ENCODE peak calls at places on chromosomes 7 and 10, in four cellular contexts. One of them, this sample, is unnamed.

GRCh38 chr7:87225696-87226095 is 6.2 kb upstream of the TMEM243 start:
- DNase-seq in breast epithelium: no peak
- DNase-seq in neural progenitor cell: no peak
- DNase-seq in PC-3: peak; percentile 71
- DNase-seq in this sample: peak; percentile 66

GRCh38 chr10:128540806-128541739 is 414.9 kb upstream of the MKI67 start:
- DNase-seq in breast epithelium: no peak
- DNase-seq in neural progenitor cell: peak; percentile 63
- DNase-seq in PC-3: no peak
- DNase-seq in this sample: no peak

GRCh38 chr7:48250441-48250951 is 79.2 kb downstream of the ABCA13 start:
- DNase-seq in breast epithelium: no peak
- DNase-seq in neural progenitor cell: peak; percentile 7
- DNase-seq in PC-3: peak; percentile 93
- DNase-seq in this sample: no peak

GRCh38 chr7:143012409-143012808 is 14.5 kb downstream of the OR9A2 start:
- DNase-seq in breast epithelium: no peak
- DNase-seq in neural progenitor cell: no peak
- DNase-seq in PC-3: no peak
- DNase-seq in this sample: no peak

GRCh38 chr10:23075672-23076071 is 19.7 kb upstream of the MSRB2 start:
- DNase-seq in breast epithelium: no peak
- DNase-seq in neural progenitor cell: no peak
- DNase-seq in PC-3: no peak
- DNase-seq in this sample: no peak

GRCh38 chr10:71475243-71475871 is 78.6 kb downstream of the CDH23 start:
- DNase-seq in breast epithelium: no peak
- DNase-seq in neural progenitor cell: peak; percentile 53
- DNase-seq in PC-3: no peak
- DNase-seq in this sample: no peak

GRCh38 chr10:59872892-59873463 is 33.4 kb downstream of the CCDC6 start:
- DNase-seq in breast epithelium: peak; percentile 91
- DNase-seq in neural progenitor cell: no peak
- DNase-seq in PC-3: no peak
- DNase-seq in this sample: peak; percentile 76

GRCh38 chr7:30923009-30923773 is 11.5 kb downstream of the AQP1 start:
- DNase-seq in breast epithelium: peak; percentile 9
- DNase-seq in neural progenitor cell: no peak
- DNase-seq in PC-3: no peak
- DNase-seq in this sample: no peak

GRCh38 chr10:65548046-65548445 is 1377.8 kb upstream of the LRRTM3 start:
- DNase-seq in breast epithelium: no peak
- DNase-seq in neural progenitor cell: no peak
- DNase-seq in PC-3: no peak
- DNase-seq in this sample: no peak

GRCh38 chr10:49056356-49056755 is 59.0 kb downstream of the VSTM4 start:
- DNase-seq in breast epithelium: no peak
- DNase-seq in neural progenitor cell: no peak
- DNase-seq in PC-3: peak; percentile 18
- DNase-seq in this sample: no peak

GRCh38 chr7:92823042-92823441 is 13.3 kb downstream of the CDK6 start:
- DNase-seq in breast epithelium: no peak
- DNase-seq in neural progenitor cell: no peak
- DNase-seq in PC-3: no peak
- DNase-seq in this sample: no peak

GRCh38 chr10:70772627-70773026 is 12.6 kb downstream of the TBATA start:
- DNase-seq in breast epithelium: peak; percentile 12
- DNase-seq in neural progenitor cell: no peak
- DNase-seq in PC-3: no peak
- DNase-seq in this sample: no peak

GRCh38 chr10:82969405-82969804 is 1094.4 kb downstream of the NRG3 start:
- DNase-seq in breast epithelium: no peak
- DNase-seq in neural progenitor cell: no peak
- DNase-seq in PC-3: no peak
- DNase-seq in this sample: peak; percentile 1
- TF ChIP-seq CTCF in breast epithelium: no peak
- TF ChIP-seq CTCF in neural progenitor cell: peak; percentile 50
- TF ChIP-seq CTCF in PC-3: peak; percentile 31
- TF ChIP-seq CTCF in this sample: peak; percentile 17

GRCh38 chr7:139094596-139094995 is 14.9 kb downstream of the ZC3HAV1 start:
- DNase-seq in breast epithelium: no peak
- DNase-seq in neural progenitor cell: no peak
- DNase-seq in PC-3: no peak
- DNase-seq in this sample: no peak
- H3K4me3 ChIP-seq in breast epithelium: peak overlapping the region; percentile 32
- H3K4me3 ChIP-seq in neural progenitor cell: no peak overlapping the region
- H3K4me3 ChIP-seq in PC-3: no peak overlapping the region
- H3K4me3 ChIP-seq in this sample: no peak overlapping the region

GRCh38 chr7:157404845-157405481 is 68.2 kb downstream of the DNAJB6 start:
- DNase-seq in breast epithelium: peak; percentile 65
- DNase-seq in neural progenitor cell: no peak
- DNase-seq in PC-3: peak; percentile 95
- DNase-seq in this sample: peak; percentile 94
- TF ChIP-seq CTCF in breast epithelium: no peak
- TF ChIP-seq CTCF in neural progenitor cell: no peak
- TF ChIP-seq CTCF in PC-3: no peak
- TF ChIP-seq CTCF in this sample: no peak

GRCh38 chr7:28708458-28708951 is 249.6 kb downstream of the TRIL start:
- DNase-seq in breast epithelium: no peak
- DNase-seq in neural progenitor cell: peak; percentile 57
- DNase-seq in PC-3: no peak
- DNase-seq in this sample: no peak
- H3K4me3 ChIP-seq in breast epithelium: no peak overlapping the region
- H3K4me3 ChIP-seq in neural progenitor cell: no peak overlapping the region
- H3K4me3 ChIP-seq in PC-3: no peak overlapping the region
- H3K4me3 ChIP-seq in this sample: no peak overlapping the region

GRCh38 chr10:120824864-120825263 is 26.3 kb upstream of the WDR11 start:
- DNase-seq in breast epithelium: no peak
- DNase-seq in neural progenitor cell: peak; percentile 81
- DNase-seq in PC-3: peak; percentile 65
- DNase-seq in this sample: peak; percentile 34
- TF ChIP-seq CTCF in breast epithelium: no peak
- TF ChIP-seq CTCF in neural progenitor cell: peak; percentile 80
- TF ChIP-seq CTCF in PC-3: peak; percentile 77
- TF ChIP-seq CTCF in this sample: peak; percentile 62

GRCh38 chr7:128407751-128408708 is 1.8 kb downstream of the IMPDH1 start:
- DNase-seq in breast epithelium: no peak
- DNase-seq in neural progenitor cell: peak; percentile 52
- DNase-seq in PC-3: no peak
- DNase-seq in this sample: no peak
- H3K4me3 ChIP-seq in breast epithelium: peak overlapping the region; percentile 78
- H3K4me3 ChIP-seq in neural progenitor cell: peak overlapping the region; percentile 65
- H3K4me3 ChIP-seq in PC-3: no peak overlapping the region
- H3K4me3 ChIP-seq in this sample: no peak overlapping the region

GRCh38 chr10:4359003-4359402 is 467.0 kb upstream of the AKR1E2 start:
- DNase-seq in breast epithelium: no peak
- DNase-seq in neural progenitor cell: peak; percentile 79
- DNase-seq in PC-3: no peak
- DNase-seq in this sample: peak; percentile 77
- TF ChIP-seq CTCF in breast epithelium: no peak
- TF ChIP-seq CTCF in neural progenitor cell: peak; percentile 12
- TF ChIP-seq CTCF in PC-3: no peak
- TF ChIP-seq CTCF in this sample: peak; percentile 40

DNA sequence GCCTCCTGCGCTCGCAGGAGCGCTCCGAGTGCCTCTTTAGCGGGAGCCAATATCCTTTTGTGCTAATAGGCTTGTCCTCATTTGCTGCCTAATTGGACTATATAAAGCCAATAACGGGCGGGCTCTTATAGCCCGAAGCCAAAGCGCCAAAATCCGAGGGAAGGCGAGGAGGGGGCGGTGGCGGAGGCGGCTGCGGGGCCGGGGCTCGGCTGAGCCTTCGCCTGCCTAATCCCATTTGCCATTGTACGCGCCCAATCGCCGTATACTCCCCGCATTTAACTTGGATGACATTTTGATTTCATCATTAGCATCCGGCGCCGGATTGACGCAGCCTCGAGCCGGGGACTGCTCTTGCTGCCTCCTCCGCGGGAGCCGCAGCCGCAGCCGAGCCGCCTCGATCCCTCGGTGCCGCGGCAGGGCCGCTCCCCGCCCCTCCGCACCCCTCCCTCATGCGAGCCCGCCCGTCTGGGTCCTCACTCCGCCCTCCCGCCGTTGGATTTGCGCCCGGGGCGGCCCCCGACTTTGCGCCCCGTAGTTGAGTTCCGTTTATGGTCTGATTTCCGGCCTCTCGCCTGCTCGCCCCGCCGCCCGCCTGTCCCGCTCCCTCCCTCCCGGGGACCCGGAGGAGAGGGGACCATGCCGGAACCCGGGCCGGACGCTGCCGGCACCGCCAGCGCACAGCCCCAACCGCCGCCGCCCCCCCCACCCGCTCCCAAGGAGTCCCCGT is at the start of gene HMX3:
- DNase-seq in breast epithelium: no peak
- DNase-seq in neural progenitor cell: peak; percentile 93
- DNase-seq in PC-3: no peak
- DNase-seq in this sample: no peak
- H3K4me3 ChIP-seq in breast epithelium: peak within 1 kb of the TSS; percentile 68
- H3K4me3 ChIP-seq in neural progenitor cell: peak within 1 kb of the TSS; percentile 50
- H3K4me3 ChIP-seq in PC-3: peak within 1 kb of the TSS; percentile 56
- H3K4me3 ChIP-seq in this sample: no peak within 1 kb of the TSS

GRCh38 chr10:37495415-37495814 is 362.0 kb downstream of the ZNF248 start:
- DNase-seq in breast epithelium: no peak
- DNase-seq in neural progenitor cell: peak; percentile 9
- DNase-seq in PC-3: peak; percentile 94
- DNase-seq in this sample: peak; percentile 29
- TF ChIP-seq CTCF in breast epithelium: no peak
- TF ChIP-seq CTCF in neural progenitor cell: peak; percentile 48
- TF ChIP-seq CTCF in PC-3: peak; percentile 98
- TF ChIP-seq CTCF in this sample: peak; percentile 6

This sample was measured in epithelial cell of esophagus.